ENCODE peak calls at places on chromosomes 5 and 9, in ten cellular contexts. N is HT1080; M is activated CD8-positive, alpha-beta T cell treated with anti-CD3 and anti-CD28 coated beads, Interleukin-2, amount 10 ng/mL, durations not matched to agents 7 days and 5 days; Q is stimulated activated CD8-positive, alpha-beta memory T cell treated with anti-CD3 and anti-CD28 coated beads, Interleukin-4, amount 100 ng/mL, for 1 hour; E is GM19239; P is GOT3; A is HCT116; D is CD8-positive, alpha-beta memory T cell; V is neuronal stem cell; F is pancreas. C is an unnamed sample.

GRCh38 chr5:154243736-154244135 is 53.2 kb downstream of the GALNT10 start:
- DNase-seq in P (no peak), M (no peak), V (no peak), F (no peak), A (no peak), E (no peak), Q (no peak), N (no peak), D (no peak), C (no peak)

GRCh38 chr5:31581498-31582099 is 49.5 kb downstream of the C5orf22 start:
- DNase-seq in E (no peak), N (peak), P (no peak), Q (no peak), V (peak), M (peak), A (peak), F (no peak), D (no peak), C (peak)

GRCh38 chr5:64165160-64165499 is 513 bp upstream of the RNF180 start:
- DNase-seq in Q (no peak), D (no peak), P (no peak), E (no peak), M (no peak), V (no peak), F (no peak), A (no peak), N (no peak), C (no peak)

GRCh38 chr5:115349001-115349817 is 52.8 kb upstream of the CCDC112 start:
- DNase-seq in A (peak), Q (no peak), P (no peak), V (no peak), E (no peak), M (no peak), D (no peak), F (peak), N (peak), C (peak)

GRCh38 chr5:174520420-174521396 is 203.7 kb upstream of the MSX2 start:
- DNase-seq in V (peak), N (no peak), F (peak), D (no peak), E (no peak), Q (no peak), A (peak), M (no peak), P (no peak), C (no peak)

GRCh38 chr5:180352116-180352975 is 790 bp downstream of the GFPT2 start:
- DNase-seq in F (no peak), E (no peak), M (no peak), A (no peak), N (peak), D (no peak), Q (no peak), V (peak), P (no peak), C (no peak)

GRCh38 chr5:67581203-67581602 is 384.6 kb upstream of the CD180 start:
- DNase-seq in D (no peak), N (peak), Q (no peak), E (no peak), F (no peak), A (no peak), M (no peak), V (no peak), P (no peak), C (no peak)

GRCh38 chr9:89740722-89741121 is 135.9 kb downstream of the GADD45G start:
- DNase-seq in D (no peak), Q (no peak), N (no peak), V (no peak), P (no peak), E (no peak), A (no peak), F (no peak), M (peak), C (no peak)

GRCh38 chr9:120475341-120475740 is 104.6 kb downstream of the CDK5RAP2 start:
- DNase-seq in D (no peak), F (no peak), Q (no peak), E (no peak), N (no peak), M (no peak), P (no peak), V (no peak), A (no peak), C (no peak)

GRCh38 chr5:11467588-11467987 is 436.7 kb downstream of the CTNND2 start:
- DNase-seq in V (no peak), Q (no peak), P (no peak), N (no peak), E (no peak), M (no peak), D (no peak), A (no peak), F (no peak), C (no peak)

GRCh38 chr5:154646841-154647759 is 108.1 kb upstream of the LARP1 start:
- DNase-seq in Q (peak), P (no peak), N (no peak), A (no peak), V (no peak), F (peak), E (peak), M (peak), D (no peak), C (peak)

GRCh38 chr5:93573627-93573974 is 7.4 kb downstream of the NR2F1-AS1 start:
- DNase-seq in Q (no peak), A (no peak), E (no peak), M (no peak), D (no peak), N (no peak), F (no peak), V (no peak), P (no peak), C (no peak)